ENCODE peak calls at places on chromosomes 1 and 21, in four cellular contexts. C, W, O and S are unnamed samples. For H3K4me1, the result is how much of the 10 kb centered on the place peaks cover.

GRCh38 chr1:94698759-94699502 is 121.2 kb upstream of the SLC44A3 start:
- DNase-seq in W (no peak), O (peak), C (no peak), S (no peak)

GRCh38 chr1:220926146-220926545 is 46.9 kb downstream of the HLX start:
- DNase-seq in W (no peak), O (no peak), C (peak), S (no peak)

GRCh38 chr1:8121261-8122159 is 95.4 kb upstream of the ERRFI1 start:
- DNase-seq in O (no peak), C (peak), W (peak), S (no peak)

GRCh38 chr1:50697440-50698421 is 262.3 kb downstream of the FAF1 start:
- DNase-seq in O (no peak), C (no peak), W (no peak), S (no peak)

GRCh38 chr1:241423541-241424479 is 66.8 kb upstream of the RGS7 start:
- DNase-seq in O (peak), W (no peak), C (no peak), S (peak)

GRCh38 chr1:237197470-237198425 is 155.8 kb downstream of the RYR2 start:
- DNase-seq in O (peak), C (no peak), W (no peak), S (no peak)

GRCh38 chr1:53286950-53287349 is 40.9 kb downstream of the LRP8 start:
- DNase-seq in C (no peak), O (no peak), W (no peak), S (no peak)

GRCh38 chr1:90387825-90388224 is 329.3 kb downstream of the BARHL2 start:
- DNase-seq in C (no peak), W (no peak), O (no peak), S (no peak)

GRCh38 chr21:15063081-15063820 is 1.5 kb downstream of the NRIP1 start:
- DNase-seq in W (peak), O (peak), C (no peak), S (no peak)

GRCh38 chr21:31343030-31343510 is 991 bp downstream of the TIAM1 start:
- DNase-seq in O (no peak), W (no peak), C (no peak), S (no peak)
- H3K4me3 ChIP-seq in O (peak), W (peak), C (peak), S (peak)

GRCh38 chr1:209667701-209668100 is 7.5 kb upstream of the G0S2 start:
- DNase-seq in O (no peak), C (no peak), W (no peak), S (no peak)

GRCh38 chr1:209673631-209674417 is 1.4 kb upstream of the G0S2 start:
- DNase-seq in W (no peak), O (no peak), C (no peak), S (peak)

GRCh38 chr1:209667103-209667502 is 8.1 kb upstream of the G0S2 start:
- DNase-seq in O (no peak), W (no peak), C (no peak), S (no peak)

GRCh38 chr1:209672705-209673630 is 2.2 kb upstream of the G0S2 start:
- DNase-seq in O (no peak), C (no peak), W (peak), S (no peak)

DNA sequence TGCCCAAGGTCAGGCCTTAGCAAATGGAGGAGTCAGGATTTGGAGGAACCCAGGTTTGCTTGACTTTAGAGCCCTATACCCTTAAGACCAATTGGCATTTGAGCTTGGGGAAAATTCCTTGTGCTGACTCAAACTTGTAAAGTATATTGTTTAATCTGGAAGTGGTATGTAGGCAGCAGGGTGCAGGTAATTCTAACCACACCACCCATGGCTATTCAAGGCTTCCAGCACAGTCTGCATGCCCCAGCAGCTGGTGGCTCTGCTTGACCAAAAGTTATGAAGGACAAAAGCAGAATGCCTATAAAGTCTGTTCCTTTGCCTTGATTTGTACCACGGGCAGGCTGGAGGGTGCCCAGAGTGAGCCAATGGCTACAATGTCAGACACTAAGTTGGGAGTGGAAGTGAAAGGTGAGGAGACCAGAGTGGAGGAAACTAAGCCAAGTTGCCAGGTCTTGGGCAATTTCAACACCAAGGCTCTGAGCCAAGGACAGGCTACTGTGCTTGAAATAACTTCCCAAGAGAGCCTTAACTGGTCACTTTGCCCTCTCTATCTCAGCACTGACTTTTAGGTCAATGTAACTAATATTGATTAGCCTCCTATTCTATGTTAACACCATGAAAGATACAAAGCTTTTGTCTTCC is 4.7 kb upstream of the G0S2 start:
- DNase-seq in O (no peak), W (peak), C (no peak), S (no peak)
- H3K4me1 ChIP-seq in O (under half), W (half or more), C (under half), S (under half)

GRCh38 chr1:117812868-117813511 is 116.4 kb downstream of the GDAP2 start:
- DNase-seq in C (no peak), W (no peak), O (no peak), S (no peak)

GRCh38 chr1:117815105-117815812 is 114.2 kb downstream of the GDAP2 start:
- DNase-seq in W (no peak), O (no peak), C (no peak), S (no peak)

GRCh38 chr1:117818456-117818855 is 111.0 kb downstream of the GDAP2 start:
- DNase-seq in C (no peak), O (no peak), W (no peak), S (no peak)

GRCh38 chr1:117817629-117818028 is 111.8 kb downstream of the GDAP2 start:
- DNase-seq in O (no peak), C (no peak), W (no peak), S (no peak)

GRCh38 chr1:117815926-117816325 is 113.5 kb downstream of the GDAP2 start:
- DNase-seq in O (no peak), W (no peak), C (no peak), S (no peak)
- TF ChIP-seq CTCF in O (peak), W (peak), C (no peak), S (no peak)

GRCh38 chr21:44539991-44540666 is at the start of gene KRTAP10-1:
- DNase-seq in W (no peak), O (no peak), C (peak), S (no peak)

GRCh38 chr21:44537930-44538911 is 1.8 kb downstream of the KRTAP10-1 start:
- DNase-seq in W (no peak), O (no peak), C (peak), S (no peak)

GRCh38 chr21:44535963-44536362 is 4.0 kb downstream of the KRTAP10-1 start:
- DNase-seq in C (no peak), W (no peak), O (peak), S (no peak)

GRCh38 chr21:44540741-44541288 is 820 bp upstream of the KRTAP10-1 start:
- DNase-seq in W (no peak), O (no peak), C (no peak), S (no peak)

GRCh38 chr21:44539031-44539430 is 964 bp downstream of the KRTAP10-1 start:
- DNase-seq in C (peak), O (no peak), W (no peak), S (no peak)
- H3K4me3 ChIP-seq in C (no peak), O (no peak), W (no peak), S (no peak)

GRCh38 chr1:234978397-234979291 is 150.0 kb downstream of the TOMM20 start:
- DNase-seq in W (peak), C (no peak), O (no peak), S (peak)

GRCh38 chr1:234977891-234978396 is 150.7 kb downstream of the TOMM20 start:
- DNase-seq in C (no peak), O (no peak), W (no peak), S (peak)

GRCh38 chr1:234975941-234976871 is 152.4 kb downstream of the TOMM20 start:
- DNase-seq in O (no peak), C (no peak), W (no peak), S (peak)

GRCh38 chr1:234975122-234975940 is 153.3 kb downstream of the TOMM20 start:
- DNase-seq in C (no peak), O (peak), W (peak), S (no peak)

GRCh38 chr1:234976880-234977680 is 151.6 kb downstream of the TOMM20 start:
- DNase-seq in C (no peak), W (no peak), O (no peak), S (no peak)
- H3K4me1 ChIP-seq in C (half or more), W (half or more), O (under half), S (half or more)